ENCODE peak calls at places on chromosome 10, in seven cellular contexts. V is mucosa of descending colon, J is sigmoid colon, E is H9, H is PC-3, I is heart right ventricle, R is IMR-90. N is an unnamed sample.
A peak's percentile ranks its signal among the peaks of the same experiment; 100 is the strongest.

GRCh38 chr10:92124524-92125168 is 166.2 kb downstream of the CPEB3 start:
- DNase-seq in V (no peak), J (no peak), E (no peak), H (peak; percentile 83), I (no peak), R (peak; percentile 91), N (peak; percentile 33)

GRCh38 chr10:21304198-21304597 is 221.3 kb downstream of the SKIDA1 start:
- DNase-seq in V (no peak), J (no peak), E (no peak), H (no peak), I (no peak), R (peak; percentile 39), N (no peak)

GRCh38 chr10:114648368-114648767 is 9.7 kb downstream of the ABLIM1 start:
- DNase-seq in V (no peak), J (no peak), E (no peak), H (peak; percentile 46), I (no peak), R (peak; percentile 94), N (peak; percentile 64)

GRCh38 chr10:132437511-132437910 is 40.5 kb downstream of the PWWP2B start:
- DNase-seq in V (peak; percentile 38), J (no peak), E (no peak), H (no peak), I (peak; percentile 4), R (no peak), N (no peak)

GRCh38 chr10:48444861-48445841 is 138.7 kb downstream of the MAPK8 start:
- DNase-seq in V (no peak), J (peak; percentile 53), E (peak; percentile 61), H (peak; percentile 59), I (no peak), R (no peak), N (no peak)

GRCh38 chr10:46550076-46550790 is 6.2 kb downstream of the GPRIN2 start:
- DNase-seq in V (peak; percentile 60), J (peak; percentile 65), E (peak; percentile 34), H (no peak), I (no peak), R (no peak), N (no peak)

GRCh38 chr10:91049961-91050360 is 129.1 kb upstream of the ANKRD1 start:
- DNase-seq in V (no peak), J (no peak), E (no peak), H (no peak), I (no peak), R (no peak), N (peak; percentile 8)

GRCh38 chr10:121070671-121071070 is 219.5 kb downstream of the WDR11 start:
- DNase-seq in V (no peak), J (no peak), E (no peak), H (no peak), I (no peak), R (no peak), N (no peak)

GRCh38 chr10:114000461-114000860 is 43.2 kb upstream of the ADRB1 start:
- DNase-seq in V (no peak), J (no peak), E (no peak), H (no peak), I (no peak), R (no peak), N (no peak)

GRCh38 chr10:110207805-110208613 is 604 bp downstream of the MXI1 start:
- DNase-seq in V (peak; percentile 76), J (peak; percentile 77), E (peak; percentile 57), H (peak; percentile 22), I (peak; percentile 40), R (peak; percentile 17), N (peak; percentile 71)

GRCh38 chr10:15719899-15720634 is at the start of gene ITGA8:
- DNase-seq in V (peak; percentile 54), J (no peak), E (peak; percentile 65), H (no peak), I (peak; percentile 38), R (no peak), N (peak; percentile 50)

GRCh38 chr10:117964528-117964927 is 82.2 kb downstream of the RAB11FIP2 start:
- DNase-seq in V (no peak), J (no peak), E (no peak), H (no peak), I (no peak), R (no peak), N (peak; percentile 13)

GRCh38 chr10:77073066-77073960 is 564.3 kb downstream of the KCNMA1 start:
- DNase-seq in V (no peak), J (peak; percentile 96), E (no peak), H (no peak), I (peak; percentile 21), R (peak; percentile 19), N (peak; percentile 6)

GRCh38 chr10:16063350-16063749 is 203.0 kb upstream of the MINDY3 start:
- DNase-seq in V (no peak), J (no peak), E (no peak), H (no peak), I (no peak), R (no peak), N (no peak)

GRCh38 chr10:133030126-133030525 is 57.6 kb upstream of the ADGRA1 start:
- DNase-seq in V (no peak), J (no peak), E (no peak), H (no peak), I (peak; percentile 7), R (no peak), N (no peak)

GRCh38 chr10:77788496-77789010 is 138.0 kb downstream of the DLG5 start:
- DNase-seq in V (no peak), J (peak; percentile 52), E (no peak), H (no peak), I (no peak), R (no peak), N (no peak)

GRCh38 chr10:118251791-118252190 is 90.3 kb downstream of the FAM204A start:
- DNase-seq in V (no peak), J (no peak), E (no peak), H (peak; percentile 20), I (no peak), R (no peak), N (peak; percentile 80)

GRCh38 chr10:47449102-47449978 is 34.6 kb downstream of the ANXA8 start:
- DNase-seq in V (no peak), J (no peak), E (peak; percentile 19), H (no peak), I (no peak), R (no peak), N (no peak)

GRCh38 chr10:70664702-70665195 is 7.6 kb upstream of the ADAMTS14 start:
- DNase-seq in V (no peak), J (peak; percentile 62), E (no peak), H (peak; percentile 98), I (peak; percentile 31), R (peak; percentile 95), N (peak; percentile 97)

GRCh38 chr10:111175786-111176185 is 99.0 kb downstream of the ADRA2A start:
- DNase-seq in V (no peak), J (no peak), E (no peak), H (no peak), I (no peak), R (no peak), N (no peak)

GRCh38 chr10:33288127-33288526 is 46.3 kb downstream of the NRP1 start:
- DNase-seq in V (no peak), J (no peak), E (no peak), H (no peak), I (no peak), R (no peak), N (no peak)

GRCh38 chr10:33291053-33291592 is 43.3 kb downstream of the NRP1 start:
- DNase-seq in V (no peak), J (no peak), E (no peak), H (peak; percentile 100), I (no peak), R (peak; percentile 87), N (peak; percentile 91)

GRCh38 chr10:33290286-33291052 is 44.0 kb downstream of the NRP1 start:
- DNase-seq in V (no peak), J (no peak), E (no peak), H (no peak), I (no peak), R (no peak), N (no peak)

GRCh38 chr10:33287112-33287511 is 47.4 kb downstream of the NRP1 start:
- DNase-seq in V (no peak), J (no peak), E (no peak), H (peak; percentile 99), I (no peak), R (no peak), N (no peak)

DNA sequence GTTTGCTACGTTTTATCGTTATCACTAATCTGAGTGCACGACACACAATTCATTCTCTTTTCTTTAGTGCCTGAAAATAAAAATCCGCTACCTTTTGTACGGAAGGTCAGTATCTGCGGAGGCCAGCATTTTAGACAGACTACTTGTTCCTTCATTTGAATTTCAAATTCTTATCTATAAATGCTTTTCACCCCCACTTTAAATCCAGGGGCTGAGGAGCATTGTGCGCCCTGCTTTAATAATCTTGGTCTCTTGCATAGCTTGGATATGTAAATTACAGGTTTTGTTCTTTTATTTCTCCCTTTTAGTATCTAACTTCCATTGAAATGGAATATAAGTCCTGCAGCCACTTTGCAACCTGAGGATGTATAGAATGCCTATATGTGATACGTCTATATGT is 44.7 kb downstream of the NRP1 start:
- DNase-seq in V (no peak), J (no peak), E (no peak), H (no peak), I (no peak), R (no peak), N (no peak)
- H3K4me1 ChIP-seq in V (no peaks in the 10 kb centered on the region), J (no peaks in the 10 kb centered on the region), E (no peaks in the 10 kb centered on the region), H (peaks cover 80% of the 10 kb centered on the region), I (peaks cover 100% of the 10 kb centered on the region), R (peaks cover 14% of the 10 kb centered on the region), N (peaks cover 53% of the 10 kb centered on the region)

GRCh38 chr10:100999742-101000601 is at the start of gene LZTS2:
- DNase-seq in V (no peak), J (peak; percentile 74), E (no peak), H (no peak), I (peak; percentile 51), R (no peak), N (peak; percentile 76)
- H3K4me1 ChIP-seq in V (peaks cover 18% of the 10 kb centered on the region), J (no peaks in the 10 kb centered on the region), E (peaks cover 2% of the 10 kb centered on the region), H (peaks cover 36% of the 10 kb centered on the region), I (peaks cover 66% of the 10 kb centered on the region), R (peaks cover 25% of the 10 kb centered on the region), N (peaks cover 22% of the 10 kb centered on the region)

GRCh38 chr10:123398756-123399155 is 244.6 kb downstream of the BUB3 start:
- DNase-seq in V (no peak), J (no peak), E (no peak), H (no peak), I (no peak), R (no peak), N (no peak)
- H3K4me1 ChIP-seq in V (no peaks in the 10 kb centered on the region), J (no peaks in the 10 kb centered on the region), E (no peaks in the 10 kb centered on the region), H (no peaks in the 10 kb centered on the region), I (no peaks in the 10 kb centered on the region), R (no peaks in the 10 kb centered on the region), N (no peaks in the 10 kb centered on the region)

DNA sequence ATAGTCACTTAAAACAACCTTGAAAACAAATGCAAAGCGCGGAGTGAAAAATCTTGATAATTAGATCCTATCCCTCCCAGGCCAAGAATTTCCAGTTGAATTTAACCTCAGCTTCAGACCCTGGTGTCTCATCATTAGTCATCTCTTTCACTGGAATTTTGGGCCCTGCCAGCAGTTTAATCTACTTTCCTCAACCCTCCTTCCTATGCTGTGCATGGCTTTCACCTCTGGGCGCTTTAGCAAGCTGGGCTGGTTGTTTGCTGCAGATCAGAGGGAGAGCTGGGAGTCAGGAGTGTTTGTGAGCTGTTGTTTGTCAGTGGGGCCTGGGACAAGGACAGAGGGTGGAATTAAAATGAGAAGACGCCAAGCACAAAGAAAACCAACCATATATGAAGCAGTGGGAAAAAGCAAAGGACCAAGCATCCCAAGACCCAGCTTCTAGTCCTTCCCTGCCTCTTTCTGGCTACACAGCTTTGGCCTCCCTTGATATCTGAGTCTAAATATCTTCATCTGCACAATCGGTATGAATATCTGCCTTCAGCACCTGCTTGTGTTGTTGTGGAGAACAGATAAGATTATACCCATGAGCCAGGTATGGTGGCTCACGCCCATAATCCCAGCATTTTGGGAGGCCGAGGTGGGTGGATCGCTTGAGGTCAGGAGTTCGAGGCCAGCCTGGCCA is 13.5 kb downstream of the MYOF start:
- DNase-seq in V (no peak), J (no peak), E (no peak), H (peak; percentile 93), I (no peak), R (peak; percentile 94), N (peak; percentile 97)
- H3K4me1 ChIP-seq in V (peaks cover 37% of the 10 kb centered on the region), J (peaks cover 4% of the 10 kb centered on the region), E (no peaks in the 10 kb centered on the region), H (peaks cover 90% of the 10 kb centered on the region), I (peaks cover 77% of the 10 kb centered on the region), R (peaks cover 44% of the 10 kb centered on the region), N (peaks cover 79% of the 10 kb centered on the region)

N was measured in GM23248.